ENCODE peak calls at places on chromosomes 4 and X, in seven cellular contexts. O is Ammon's horn, K is fibroblast of gingiva, N is aorta, T is NCI-H774, G is NCI-H2029, C is tibial artery. A is an unnamed sample.

GRCh38 chr4:111678466-111678865 is 466.8 kb upstream of the FAM241A start:
- DNase-seq in O (no peak), K (peak), N (no peak), T (no peak), G (no peak), C (no peak), A (no peak)

GRCh38 chr4:87363552-87363951 is 27.4 kb downstream of the HSD17B11 start:
- DNase-seq in O (no peak), K (no peak), N (no peak), T (no peak), G (no peak), C (no peak), A (no peak)

GRCh38 chr4:7062816-7063215 is 5.0 kb downstream of the GRPEL1 start:
- DNase-seq in O (no peak), K (no peak), N (no peak), T (no peak), G (no peak), C (no peak), A (no peak)

GRCh38 chr4:177116161-177116560 is 193.5 kb upstream of the NEIL3 start:
- DNase-seq in O (no peak), K (no peak), N (no peak), T (no peak), G (no peak), C (no peak), A (no peak)

GRCh38 chr4:154294951-154295350 is 196.6 kb downstream of the DCHS2 start:
- DNase-seq in O (no peak), K (no peak), N (no peak), T (no peak), G (no peak), C (no peak), A (no peak)

GRCh38 chrX:39164212-39164611 is 363.0 kb downstream of the MID1IP1 start:
- DNase-seq in O (no peak), K (no peak), N (no peak), T (no peak), G (no peak), C (no peak), A (no peak)

GRCh38 chr4:162841769-162842168 is 324.9 kb downstream of the NAF1 start:
- DNase-seq in O (peak), K (no peak), N (no peak), T (no peak), G (no peak), C (no peak), A (no peak)

GRCh38 chr4:173057906-173058305 is 110.7 kb upstream of the GALNT7 start:
- DNase-seq in O (no peak), K (no peak), N (no peak), T (no peak), G (peak), C (no peak), A (no peak)

GRCh38 chr4:27790911-27791310 is 930.3 kb downstream of the STIM2 start:
- DNase-seq in O (no peak), K (no peak), N (no peak), T (no peak), G (no peak), C (no peak), A (no peak)

GRCh38 chrX:40169193-40170086 is 71.7 kb upstream of the BCOR start:
- DNase-seq in O (no peak), K (peak), N (peak), T (peak), G (peak), C (no peak), A (peak)

GRCh38 chrX:39427492-39428289 is 626.4 kb downstream of the MID1IP1 start:
- DNase-seq in O (no peak), K (peak), N (no peak), T (no peak), G (no peak), C (no peak), A (no peak)

GRCh38 chr4:36056128-36056527 is 188.2 kb downstream of the ARAP2 start:
- DNase-seq in O (no peak), K (no peak), N (no peak), T (no peak), G (no peak), C (no peak), A (no peak)

GRCh38 chr4:82715731-82716617 is 82.6 kb downstream of the SCD5 start:
- DNase-seq in O (no peak), K (peak), N (no peak), T (no peak), G (no peak), C (no peak), A (no peak)

GRCh38 chr4:23774932-23775331 is 114.9 kb downstream of the PPARGC1A start:
- DNase-seq in O (no peak), K (no peak), N (no peak), T (no peak), G (no peak), C (no peak), A (no peak)

GRCh38 chrX:150037041-150037440 is 98.8 kb upstream of the EOLA2 start:
- DNase-seq in O (no peak), K (no peak), N (no peak), T (no peak), G (no peak), C (no peak), A (no peak)

GRCh38 chr4:6909970-6910339 is 329 bp downstream of the TBC1D14 start:
- DNase-seq in O (no peak), K (no peak), N (no peak), T (no peak), G (no peak), C (no peak), A (no peak)

GRCh38 chr4:144820115-144820514 is 174.2 kb downstream of the HHIP start:
- DNase-seq in O (no peak), K (peak), N (no peak), T (no peak), G (no peak), C (no peak), A (no peak)

GRCh38 chr4:159267023-159267939 is 164.4 kb downstream of the RAPGEF2 start:
- DNase-seq in O (peak), K (peak), N (peak), T (no peak), G (no peak), C (no peak), A (no peak)

GRCh38 chrX:47563801-47564315 is 2.9 kb downstream of the ARAF start:
- DNase-seq in O (no peak), K (no peak), N (no peak), T (no peak), G (no peak), C (no peak), A (no peak)

GRCh38 chr4:10526431-10527222 is 69.4 kb upstream of the ZNF518B start:
- DNase-seq in O (no peak), K (no peak), N (no peak), T (no peak), G (no peak), C (no peak), A (no peak)

A was measured in stimulated activated naive B cell treated with anti-CD40 and anti-IgM and Interleukin-4, amounts not matched to agents 10 μg/mL and 1 μg/mL and 100 μg/mL, for 72 hours.